ENCODE peak calls at places on chromosome 20, in seven cellular contexts. B is colonic mucosa, G is heart right ventricle, D is fibroblast of lung, C is astrocyte of the spinal cord, X is GM10248, S is HepG2. P is an unnamed sample.

GRCh38 chr20:35369804-35370203 is 42.0 kb downstream of the UQCC1 start:
- DNase-seq in B (no peak), G (no peak), D (peak), C (peak), X (no peak), S (peak), P (no peak)

GRCh38 chr20:63254536-63255384 is 497 bp upstream of the NKAIN4 start:
- DNase-seq in B (no peak), G (no peak), D (no peak), C (no peak), X (no peak), S (no peak), P (peak)

GRCh38 chr20:41889871-41890224 is 271.7 kb upstream of the CHD6 start:
- DNase-seq in B (no peak), G (no peak), D (no peak), C (peak), X (no peak), S (no peak), P (no peak)

GRCh38 chr20:44848254-44849015 is 37.1 kb upstream of the YWHAB start:
- DNase-seq in B (no peak), G (no peak), D (no peak), C (no peak), X (no peak), S (no peak), P (no peak)

GRCh38 chr20:22515264-22515663 is 69.1 kb downstream of the FOXA2 start:
- DNase-seq in B (no peak), G (no peak), D (no peak), C (no peak), X (no peak), S (no peak), P (no peak)

GRCh38 chr20:58407966-58408557 is 19.0 kb downstream of the VAPB start:
- DNase-seq in B (no peak), G (no peak), D (no peak), C (no peak), X (peak), S (no peak), P (peak)

GRCh38 chr20:23257848-23258746 is 92.5 kb upstream of the NXT1 start:
- DNase-seq in B (no peak), G (peak), D (peak), C (peak), X (no peak), S (no peak), P (no peak)

GRCh38 chr20:45032781-45033180 is 66.5 kb downstream of the STK4 start:
- DNase-seq in B (no peak), G (no peak), D (no peak), C (no peak), X (no peak), S (no peak), P (no peak)

GRCh38 chr20:6074145-6074561 is 20.3 kb upstream of the LRRN4 start:
- DNase-seq in B (no peak), G (peak), D (no peak), C (no peak), X (no peak), S (peak), P (peak)

GRCh38 chr20:6265204-6265904 is 142.5 kb upstream of the FERMT1 start:
- DNase-seq in B (no peak), G (peak), D (peak), C (peak), X (peak), S (peak), P (peak)

GRCh38 chr20:45036044-45036755 is 64.7 kb downstream of the KCNS1 start:
- DNase-seq in B (no peak), G (no peak), D (peak), C (peak), X (no peak), S (peak), P (no peak)

GRCh38 chr20:50691585-50692552 is 527 bp upstream of the RIPOR3 start:
- DNase-seq in B (no peak), G (no peak), D (peak), C (peak), X (no peak), S (no peak), P (no peak)

GRCh38 chr20:59123011-59123676 is 40.5 kb upstream of the ZNF831 start:
- DNase-seq in B (no peak), G (no peak), D (no peak), C (no peak), X (no peak), S (no peak), P (no peak)

GRCh38 chr20:43238833-43239232 is 49.1 kb upstream of the PTPRT start:
- DNase-seq in B (no peak), G (no peak), D (no peak), C (no peak), X (no peak), S (no peak), P (no peak)

GRCh38 chr20:62143976-62144825 is 632 bp downstream of the SS18L1 start:
- DNase-seq in B (peak), G (peak), D (peak), C (peak), X (peak), S (peak), P (peak)

GRCh38 chr20:41133709-41134361 is 3.5 kb upstream of the PLCG1 start:
- DNase-seq in B (peak), G (no peak), D (no peak), C (no peak), X (peak), S (no peak), P (peak)

GRCh38 chr20:14067631-14068030 is 72.3 kb downstream of the MACROD2 start:
- DNase-seq in B (no peak), G (no peak), D (no peak), C (peak), X (no peak), S (no peak), P (no peak)

GRCh38 chr20:38460040-38460623 is 12.5 kb upstream of the RALGAPB start:
- DNase-seq in B (peak), G (peak), D (peak), C (peak), X (no peak), S (peak), P (no peak)

GRCh38 chr20:64154590-64155257 is 9.5 kb upstream of the MYT1 start:
- DNase-seq in B (no peak), G (no peak), D (no peak), C (no peak), X (no peak), S (no peak), P (no peak)

GRCh38 chr20:46367234-46367633 is 39.2 kb downstream of the ELMO2 start:
- DNase-seq in B (no peak), G (no peak), D (no peak), C (no peak), X (no peak), S (no peak), P (no peak)

GRCh38 chr20:14916360-14916759 is 578.9 kb upstream of the FLRT3 start:
- DNase-seq in B (no peak), G (no peak), D (no peak), C (no peak), X (no peak), S (no peak), P (no peak)

GRCh38 chr20:38674178-38675133 is 49.8 kb upstream of the SLC32A1 start:
- DNase-seq in B (peak), G (peak), D (peak), C (peak), X (peak), S (no peak), P (peak)

GRCh38 chr20:41222703-41223102 is 85.4 kb downstream of the PLCG1 start:
- DNase-seq in B (no peak), G (no peak), D (peak), C (peak), X (no peak), S (no peak), P (no peak)

GRCh38 chr20:44601801-44602204 is 19.4 kb downstream of the PKIG start:
- DNase-seq in B (no peak), G (peak), D (peak), C (peak), X (no peak), S (no peak), P (no peak)

GRCh38 chr20:62640870-62641748 is 1.2 kb upstream of the SLCO4A1 start:
- DNase-seq in B (no peak), G (no peak), D (no peak), C (no peak), X (no peak), S (no peak), P (no peak)

GRCh38 chr20:51640743-51641142 is 98.2 kb upstream of the NFATC2 start:
- DNase-seq in B (no peak), G (no peak), D (peak), C (no peak), X (no peak), S (no peak), P (no peak)

GRCh38 chr20:444117-444516 is 18.2 kb downstream of the TBC1D20 start:
- DNase-seq in B (no peak), G (no peak), D (no peak), C (no peak), X (no peak), S (no peak), P (no peak)

GRCh38 chr20:51513545-51513944 is 29.0 kb downstream of the NFATC2 start:
- DNase-seq in B (no peak), G (no peak), D (no peak), C (no peak), X (no peak), S (no peak), P (no peak)

GRCh38 chr20:63189846-63190559 is 25.9 kb downstream of the YTHDF1 start:
- DNase-seq in B (no peak), G (no peak), D (no peak), C (no peak), X (no peak), S (no peak), P (no peak)

GRCh38 chr20:12640255-12640654 is 368.5 kb upstream of the SPTLC3 start:
- DNase-seq in B (no peak), G (no peak), D (no peak), C (no peak), X (no peak), S (no peak), P (no peak)

GRCh38 chr20:10586296-10586695 is 87.5 kb downstream of the JAG1 start:
- DNase-seq in B (no peak), G (no peak), D (peak), C (no peak), X (no peak), S (no peak), P (no peak)

GRCh38 chr20:41956316-41957050 is 338.3 kb upstream of the CHD6 start:
- DNase-seq in B (no peak), G (peak), D (no peak), C (no peak), X (no peak), S (peak), P (peak)

GRCh38 chr20:774016-774679 is 5.8 kb upstream of the SLC52A3 start:
- DNase-seq in B (no peak), G (no peak), D (no peak), C (no peak), X (no peak), S (no peak), P (no peak)

GRCh38 chr20:11051146-11051545 is 377.3 kb upstream of the JAG1 start:
- DNase-seq in B (no peak), G (no peak), D (no peak), C (no peak), X (no peak), S (no peak), P (no peak)

GRCh38 chr20:15889073-15889923 is 684.0 kb downstream of the KIF16B start:
- DNase-seq in B (no peak), G (no peak), D (no peak), C (no peak), X (no peak), S (no peak), P (no peak)

GRCh38 chr20:37096415-37097039 is 730 bp upstream of the RBL1 start:
- DNase-seq in B (no peak), G (no peak), D (no peak), C (no peak), X (no peak), S (no peak), P (no peak)

GRCh38 chr20:37090357-37090871 is 5.4 kb downstream of the RBL1 start:
- DNase-seq in B (no peak), G (no peak), D (no peak), C (no peak), X (no peak), S (no peak), P (no peak)

GRCh38 chr20:37095108-37095608 is 639 bp downstream of the RBL1 start:
- DNase-seq in B (peak), G (no peak), D (peak), C (no peak), X (peak), S (peak), P (peak)

DNA sequence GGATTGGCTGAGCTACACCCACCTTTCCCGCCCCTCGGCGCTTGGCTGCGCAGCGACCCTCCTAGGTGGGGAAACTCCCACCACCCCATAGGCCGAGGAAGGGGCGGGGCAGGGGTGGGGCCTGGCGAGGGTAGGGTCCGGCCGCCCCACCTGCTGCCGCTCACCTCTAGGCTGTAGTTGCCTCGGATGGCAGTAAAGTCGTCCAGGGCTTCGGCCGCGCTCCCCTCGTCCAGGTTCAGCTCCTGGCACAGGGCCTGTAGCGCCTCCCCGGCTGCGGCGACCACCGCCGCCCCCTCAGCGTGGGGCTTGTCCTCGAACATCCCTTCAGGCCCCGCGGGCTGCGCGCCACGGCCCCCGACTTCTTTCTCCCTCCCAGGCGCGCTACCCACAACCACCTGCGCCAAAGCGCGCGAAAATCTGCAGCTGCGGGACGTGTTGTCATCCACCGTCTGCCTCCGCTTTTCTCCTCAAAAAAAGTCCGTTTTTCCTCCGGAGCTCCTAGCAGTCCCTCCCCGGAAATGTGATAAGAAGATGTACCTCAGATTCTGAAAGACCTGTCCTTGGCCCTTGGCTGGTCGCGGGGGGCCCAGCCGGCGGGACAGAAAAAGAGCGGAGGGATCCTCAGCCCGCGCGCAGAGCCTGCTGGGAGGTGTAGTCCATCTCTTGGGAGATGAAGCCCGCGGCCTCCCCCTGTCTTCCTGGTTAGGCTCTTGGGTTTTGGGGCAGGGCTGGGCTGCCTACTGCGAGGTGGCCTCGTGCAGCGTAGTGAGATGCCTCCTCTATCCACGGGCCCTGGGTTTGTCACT is at the start of gene RBL1:
- DNase-seq in B (peak), G (peak), D (peak), C (peak), X (peak), S (peak), P (peak)
- TF ChIP-seq CTCF in B (no peak), G (peak), D (peak), C (peak), X (peak), S (peak), P (peak)

GRCh38 chr20:3396492-3396891 is 11.0 kb downstream of the DNAAF9 start:
- DNase-seq in B (no peak), G (no peak), D (no peak), C (no peak), X (no peak), S (no peak), P (no peak)

GRCh38 chr20:3390759-3391500 is 16.5 kb downstream of the DNAAF9 start:
- DNase-seq in B (no peak), G (peak), D (no peak), C (no peak), X (no peak), S (no peak), P (no peak)

DNA sequence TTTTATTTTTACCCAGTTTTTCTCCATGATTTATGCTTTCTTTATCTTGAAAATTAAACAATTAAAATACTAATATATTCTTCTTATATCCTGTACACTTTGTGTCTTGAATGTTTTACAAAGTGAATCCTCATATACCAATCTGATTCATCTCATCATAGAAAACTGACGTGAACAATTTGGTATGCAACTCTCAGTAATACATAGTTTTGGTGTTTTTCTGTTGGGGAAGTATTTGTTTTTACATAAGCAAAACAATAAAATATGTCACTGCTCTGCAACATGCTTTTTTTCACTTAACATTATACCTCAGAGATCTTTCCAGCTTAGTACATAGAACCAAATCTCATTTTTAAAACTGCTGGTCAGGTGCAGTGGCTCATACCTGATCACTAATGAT is 14.7 kb downstream of the DNAAF9 start:
- DNase-seq in B (no peak), G (no peak), D (no peak), C (no peak), X (no peak), S (no peak), P (no peak)
- TF ChIP-seq CTCF in B (no peak), G (no peak), D (no peak), C (no peak), X (no peak), S (no peak), P (no peak)

GRCh38 chr20:48986899-48987298 is 59.2 kb upstream of the CSE1L start:
- DNase-seq in B (no peak), G (no peak), D (no peak), C (no peak), X (no peak), S (peak), P (no peak)
- TF ChIP-seq CTCF in B (no peak), G (peak), D (peak), C (peak), X (peak), S (peak), P (no peak)

DNA sequence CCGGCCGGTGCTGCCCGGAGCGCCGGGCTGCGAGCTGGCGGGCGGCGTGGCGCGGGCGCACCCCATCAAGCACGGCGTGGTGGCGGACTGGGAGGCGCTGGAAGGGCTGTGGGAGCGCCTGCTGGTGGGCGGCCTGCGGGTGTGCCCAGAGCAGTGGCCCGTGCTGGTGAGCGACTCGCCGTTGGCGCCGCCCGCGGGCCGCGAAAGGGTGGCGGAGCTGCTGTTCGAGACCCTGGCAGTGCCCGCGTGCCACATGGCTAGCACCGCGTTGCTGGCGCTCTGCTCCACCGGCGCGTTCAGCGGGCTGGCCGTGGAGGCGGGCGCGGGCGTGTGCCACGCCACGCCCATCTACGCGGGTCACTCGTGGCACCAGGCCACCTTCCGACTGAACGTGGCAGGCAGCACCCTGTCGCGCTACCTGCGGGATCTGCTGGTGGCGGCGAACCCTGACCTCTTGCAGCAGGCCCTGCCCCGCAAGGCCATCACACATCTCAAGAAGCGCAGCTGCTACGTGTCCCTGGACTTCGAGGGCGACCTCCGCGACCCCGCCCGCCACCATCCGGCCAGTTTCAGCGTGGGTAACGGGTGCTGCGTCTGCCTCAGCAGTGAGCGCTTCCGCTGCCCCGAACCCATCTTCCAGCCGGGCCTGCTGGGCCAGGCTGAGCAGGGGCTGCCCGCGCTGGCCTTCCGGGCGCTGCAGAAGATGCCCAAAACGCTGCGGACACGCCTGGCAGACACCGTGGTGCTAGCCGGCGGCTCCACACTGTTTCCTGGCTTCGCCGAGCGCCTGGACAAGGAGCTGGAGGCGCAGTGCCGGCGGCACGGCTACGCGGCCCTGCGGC is 723 bp downstream of the ACTL10 start:
- DNase-seq in B (peak), G (peak), D (peak), C (no peak), X (peak), S (no peak), P (no peak)
- TF ChIP-seq CTCF in B (no peak), G (no peak), D (no peak), C (no peak), X (no peak), S (no peak), P (no peak)

GRCh38 chr20:60484316-60484715 is 526.1 kb downstream of the CDH26 start:
- DNase-seq in B (no peak), G (no peak), D (no peak), C (no peak), X (no peak), S (no peak), P (no peak)
- TF ChIP-seq CTCF in B (no peak), G (no peak), D (no peak), C (no peak), X (no peak), S (no peak), P (no peak)

GRCh38 chr20:56995635-56996075 is 270.8 kb downstream of the BMP7 start:
- DNase-seq in B (no peak), G (no peak), D (no peak), C (no peak), X (peak), S (peak), P (peak)
- TF ChIP-seq CTCF in B (peak), G (peak), D (peak), C (peak), X (peak), S (peak), P (peak)

GRCh38 chr20:1822564-1823420 is 72.4 kb upstream of the SIRPA start:
- DNase-seq in B (no peak), G (no peak), D (no peak), C (no peak), X (no peak), S (peak), P (no peak)
- TF ChIP-seq CTCF in B (no peak), G (no peak), D (no peak), C (peak), X (no peak), S (no peak), P (no peak)

GRCh38 chr20:25081065-25081729 is 744 bp downstream of the VSX1 start:
- DNase-seq in B (no peak), G (no peak), D (no peak), C (no peak), X (no peak), S (no peak), P (no peak)
- TF ChIP-seq CTCF in B (no peak), G (no peak), D (no peak), C (no peak), X (no peak), S (peak), P (no peak)

DNA sequence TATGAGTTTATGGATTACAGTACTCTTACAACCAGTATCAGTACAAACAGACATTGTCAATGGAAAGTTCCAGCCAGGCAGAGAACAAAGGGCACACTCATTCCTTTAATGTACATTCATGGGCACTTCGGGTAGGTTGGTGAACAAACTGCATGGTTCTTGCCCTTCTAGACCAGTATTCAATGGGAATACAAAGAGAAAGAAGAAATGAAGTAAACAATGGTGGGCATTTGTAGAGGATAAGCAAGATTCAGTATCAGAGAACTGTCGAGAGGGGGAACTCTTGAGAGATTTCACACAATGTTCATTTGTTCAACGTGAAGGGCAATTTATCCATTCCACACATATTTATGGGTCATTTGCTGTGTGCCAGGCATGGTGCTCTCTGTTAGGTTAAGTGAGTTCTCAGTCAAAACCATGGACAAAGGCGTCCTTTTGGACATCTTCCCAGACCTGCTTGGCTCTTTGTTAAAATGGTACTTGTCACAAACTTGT is 714.8 kb downstream of the DHX35 start:
- DNase-seq in B (peak), G (no peak), D (no peak), C (peak), X (peak), S (no peak), P (peak)
- TF ChIP-seq CTCF in B (peak), G (peak), D (no peak), C (peak), X (peak), S (no peak), P (no peak)

P was measured in GM20000.